ENCODE peak calls at places on chromosome 7, in six cellular contexts. One of them, this sample, is unnamed.
A peak's percentile ranks its signal among the peaks of the same experiment; 100 is the strongest.

GRCh38 chr7:115975766-115976165 is 54.8 kb downstream of the TFEC start:
- DNase-seq in tibial artery: no peak
- DNase-seq in dorsolateral prefrontal cortex: no peak
- DNase-seq in GM23248: no peak
- DNase-seq in brain microvascular endothelial cell: no peak
- DNase-seq in CD4-positive, alpha-beta T cell: no peak
- DNase-seq in this sample: no peak

GRCh38 chr7:2585446-2585845 is 26.7 kb downstream of the IQCE start:
- DNase-seq in tibial artery: no peak
- DNase-seq in brain microvascular endothelial cell: no peak
- DNase-seq in GM23248: no peak
- DNase-seq in CD4-positive, alpha-beta T cell: no peak
- DNase-seq in dorsolateral prefrontal cortex: no peak
- DNase-seq in this sample: no peak

GRCh38 chr7:48390381-48391327 is 219.4 kb downstream of the ABCA13 start:
- DNase-seq in dorsolateral prefrontal cortex: no peak
- DNase-seq in GM23248: no peak
- DNase-seq in tibial artery: peak; percentile 72
- DNase-seq in brain microvascular endothelial cell: no peak
- DNase-seq in CD4-positive, alpha-beta T cell: no peak
- DNase-seq in this sample: no peak

GRCh38 chr7:80847027-80847426 is 71.8 kb downstream of the SEMA3C start:
- DNase-seq in brain microvascular endothelial cell: no peak
- DNase-seq in GM23248: peak; percentile 41
- DNase-seq in dorsolateral prefrontal cortex: no peak
- DNase-seq in CD4-positive, alpha-beta T cell: no peak
- DNase-seq in tibial artery: no peak
- DNase-seq in this sample: no peak

GRCh38 chr7:101093907-101094306 is 8.6 kb downstream of the TRIM56 start:
- DNase-seq in CD4-positive, alpha-beta T cell: no peak
- DNase-seq in dorsolateral prefrontal cortex: no peak
- DNase-seq in GM23248: peak; percentile 90
- DNase-seq in brain microvascular endothelial cell: peak; percentile 64
- DNase-seq in tibial artery: no peak
- DNase-seq in this sample: no peak

GRCh38 chr7:134031835-134032617 is 95.1 kb upstream of the LRGUK start:
- DNase-seq in brain microvascular endothelial cell: no peak
- DNase-seq in GM23248: no peak
- DNase-seq in tibial artery: no peak
- DNase-seq in dorsolateral prefrontal cortex: no peak
- DNase-seq in CD4-positive, alpha-beta T cell: no peak
- DNase-seq in this sample: no peak

GRCh38 chr7:47846117-47846836 is 102.0 kb downstream of the PKD1L1 start:
- DNase-seq in dorsolateral prefrontal cortex: no peak
- DNase-seq in CD4-positive, alpha-beta T cell: no peak
- DNase-seq in GM23248: peak; percentile 57
- DNase-seq in tibial artery: no peak
- DNase-seq in brain microvascular endothelial cell: peak; percentile 22
- DNase-seq in this sample: no peak

GRCh38 chr7:70774895-70775527 is 356.9 kb upstream of the GALNT17 start:
- DNase-seq in tibial artery: no peak
- DNase-seq in brain microvascular endothelial cell: no peak
- DNase-seq in dorsolateral prefrontal cortex: no peak
- DNase-seq in GM23248: no peak
- DNase-seq in CD4-positive, alpha-beta T cell: no peak
- DNase-seq in this sample: no peak

GRCh38 chr7:27088002-27088931 is 7.5 kb downstream of the HOXA1 start:
- DNase-seq in CD4-positive, alpha-beta T cell: no peak
- DNase-seq in GM23248: peak; percentile 15
- DNase-seq in brain microvascular endothelial cell: no peak
- DNase-seq in tibial artery: no peak
- DNase-seq in dorsolateral prefrontal cortex: no peak
- DNase-seq in this sample: no peak

GRCh38 chr7:74030861-74031260 is 2.9 kb downstream of the ELN start:
- DNase-seq in brain microvascular endothelial cell: no peak
- DNase-seq in tibial artery: no peak
- DNase-seq in dorsolateral prefrontal cortex: no peak
- DNase-seq in CD4-positive, alpha-beta T cell: no peak
- DNase-seq in GM23248: no peak
- DNase-seq in this sample: no peak

GRCh38 chr7:27207348-27207985 is 7.6 kb upstream of the HOXA13 start:
- DNase-seq in CD4-positive, alpha-beta T cell: no peak
- DNase-seq in brain microvascular endothelial cell: no peak
- DNase-seq in dorsolateral prefrontal cortex: no peak
- DNase-seq in tibial artery: no peak
- DNase-seq in GM23248: no peak
- DNase-seq in this sample: no peak

GRCh38 chr7:43873300-43873699 is 4.0 kb upstream of the MRPS24 start:
- DNase-seq in brain microvascular endothelial cell: peak; percentile 43
- DNase-seq in tibial artery: peak; percentile 84
- DNase-seq in CD4-positive, alpha-beta T cell: no peak
- DNase-seq in GM23248: peak; percentile 96
- DNase-seq in dorsolateral prefrontal cortex: no peak
- DNase-seq in this sample: no peak

GRCh38 chr7:73980206-73980605 is 47.8 kb upstream of the ELN start:
- DNase-seq in brain microvascular endothelial cell: no peak
- DNase-seq in tibial artery: peak; percentile 11
- DNase-seq in dorsolateral prefrontal cortex: no peak
- DNase-seq in CD4-positive, alpha-beta T cell: no peak
- DNase-seq in GM23248: no peak
- DNase-seq in this sample: no peak

GRCh38 chr7:75716992-75717626 is 21.6 kb downstream of the HIP1 start:
- DNase-seq in CD4-positive, alpha-beta T cell: no peak
- DNase-seq in dorsolateral prefrontal cortex: no peak
- DNase-seq in tibial artery: no peak
- DNase-seq in GM23248: peak; percentile 84
- DNase-seq in brain microvascular endothelial cell: peak; percentile 42
- DNase-seq in this sample: no peak

GRCh38 chr7:111392976-111393762 is 169.1 kb downstream of the IMMP2L start:
- DNase-seq in tibial artery: no peak
- DNase-seq in brain microvascular endothelial cell: no peak
- DNase-seq in dorsolateral prefrontal cortex: no peak
- DNase-seq in CD4-positive, alpha-beta T cell: no peak
- DNase-seq in GM23248: peak; percentile 7
- DNase-seq in this sample: no peak

GRCh38 chr7:63071396-63071795 is 927.3 kb upstream of the ZNF722 start:
- DNase-seq in brain microvascular endothelial cell: no peak
- DNase-seq in CD4-positive, alpha-beta T cell: no peak
- DNase-seq in dorsolateral prefrontal cortex: no peak
- DNase-seq in GM23248: no peak
- DNase-seq in tibial artery: no peak
- DNase-seq in this sample: no peak

GRCh38 chr7:9657257-9657656 is 1223.8 kb downstream of the NXPH1 start:
- DNase-seq in brain microvascular endothelial cell: no peak
- DNase-seq in CD4-positive, alpha-beta T cell: no peak
- DNase-seq in GM23248: no peak
- DNase-seq in tibial artery: no peak
- DNase-seq in dorsolateral prefrontal cortex: no peak
- DNase-seq in this sample: no peak

GRCh38 chr7:133575726-133576125 is 322.8 kb downstream of the EXOC4 start:
- DNase-seq in GM23248: peak; percentile 21
- DNase-seq in tibial artery: no peak
- DNase-seq in dorsolateral prefrontal cortex: no peak
- DNase-seq in brain microvascular endothelial cell: no peak
- DNase-seq in CD4-positive, alpha-beta T cell: no peak
- DNase-seq in this sample: no peak

GRCh38 chr7:106504620-106505019 is 156.3 kb downstream of the CCDC71L start:
- DNase-seq in GM23248: no peak
- DNase-seq in tibial artery: no peak
- DNase-seq in CD4-positive, alpha-beta T cell: no peak
- DNase-seq in brain microvascular endothelial cell: peak; percentile 31
- DNase-seq in dorsolateral prefrontal cortex: no peak
- DNase-seq in this sample: no peak

GRCh38 chr7:133824123-133824522 is 303.0 kb upstream of the LRGUK start:
- DNase-seq in CD4-positive, alpha-beta T cell: no peak
- DNase-seq in tibial artery: no peak
- DNase-seq in brain microvascular endothelial cell: no peak
- DNase-seq in GM23248: no peak
- DNase-seq in dorsolateral prefrontal cortex: no peak
- DNase-seq in this sample: no peak

GRCh38 chr7:155258233-155258575 is 39.5 kb upstream of the INSIG1 start:
- DNase-seq in CD4-positive, alpha-beta T cell: no peak
- DNase-seq in brain microvascular endothelial cell: peak; percentile 84
- DNase-seq in tibial artery: peak; percentile 75
- DNase-seq in dorsolateral prefrontal cortex: no peak
- DNase-seq in GM23248: peak; percentile 97
- DNase-seq in this sample: no peak

GRCh38 chr7:141742229-141742628 is 4.1 kb downstream of the SSBP1 start:
- DNase-seq in CD4-positive, alpha-beta T cell: no peak
- DNase-seq in tibial artery: no peak
- DNase-seq in GM23248: no peak
- DNase-seq in brain microvascular endothelial cell: peak; percentile 27
- DNase-seq in dorsolateral prefrontal cortex: no peak
- DNase-seq in this sample: no peak

GRCh38 chr7:133652547-133652946 is 399.7 kb downstream of the EXOC4 start:
- DNase-seq in GM23248: no peak
- DNase-seq in tibial artery: no peak
- DNase-seq in brain microvascular endothelial cell: no peak
- DNase-seq in dorsolateral prefrontal cortex: no peak
- DNase-seq in CD4-positive, alpha-beta T cell: no peak
- DNase-seq in this sample: no peak

GRCh38 chr7:32257632-32258031 is 187.4 kb upstream of the PDE1C start:
- DNase-seq in tibial artery: no peak
- DNase-seq in GM23248: no peak
- DNase-seq in CD4-positive, alpha-beta T cell: no peak
- DNase-seq in brain microvascular endothelial cell: no peak
- DNase-seq in dorsolateral prefrontal cortex: no peak
- DNase-seq in this sample: no peak

GRCh38 chr7:55973747-55974250 is 9.4 kb downstream of the NIPSNAP2 start:
- DNase-seq in CD4-positive, alpha-beta T cell: no peak
- DNase-seq in brain microvascular endothelial cell: no peak
- DNase-seq in GM23248: no peak
- DNase-seq in dorsolateral prefrontal cortex: no peak
- DNase-seq in tibial artery: no peak
- DNase-seq in this sample: no peak

GRCh38 chr7:16616542-16616941 is 29.0 kb downstream of the ANKMY2 start:
- DNase-seq in brain microvascular endothelial cell: no peak
- DNase-seq in GM23248: no peak
- DNase-seq in CD4-positive, alpha-beta T cell: no peak
- DNase-seq in dorsolateral prefrontal cortex: no peak
- DNase-seq in tibial artery: no peak
- DNase-seq in this sample: no peak

GRCh38 chr7:46879783-46880182 is 702.1 kb downstream of the TNS3 start:
- DNase-seq in tibial artery: no peak
- DNase-seq in brain microvascular endothelial cell: peak; percentile 22
- DNase-seq in CD4-positive, alpha-beta T cell: no peak
- DNase-seq in dorsolateral prefrontal cortex: no peak
- DNase-seq in GM23248: no peak
- DNase-seq in this sample: no peak

GRCh38 chr7:117012284-117013174 is 59.2 kb downstream of the ST7 start:
- DNase-seq in CD4-positive, alpha-beta T cell: no peak
- DNase-seq in dorsolateral prefrontal cortex: no peak
- DNase-seq in tibial artery: no peak
- DNase-seq in brain microvascular endothelial cell: peak; percentile 51
- DNase-seq in GM23248: peak; percentile 68
- DNase-seq in this sample: no peak

GRCh38 chr7:24158976-24159375 is 125.0 kb upstream of the NPY start:
- DNase-seq in tibial artery: no peak
- DNase-seq in brain microvascular endothelial cell: no peak
- DNase-seq in CD4-positive, alpha-beta T cell: no peak
- DNase-seq in dorsolateral prefrontal cortex: no peak
- DNase-seq in GM23248: peak; percentile 59
- DNase-seq in this sample: no peak

GRCh38 chr7:43856996-43857395 is 12.3 kb downstream of the MRPS24 start:
- DNase-seq in GM23248: peak; percentile 39
- DNase-seq in brain microvascular endothelial cell: peak; percentile 9
- DNase-seq in tibial artery: no peak
- DNase-seq in dorsolateral prefrontal cortex: no peak
- DNase-seq in CD4-positive, alpha-beta T cell: no peak
- DNase-seq in this sample: no peak

GRCh38 chr7:98875501-98875900 is 2.8 kb upstream of the TRRAP start:
- DNase-seq in GM23248: no peak
- DNase-seq in tibial artery: no peak
- DNase-seq in dorsolateral prefrontal cortex: no peak
- DNase-seq in CD4-positive, alpha-beta T cell: no peak
- DNase-seq in brain microvascular endothelial cell: no peak
- DNase-seq in this sample: no peak

GRCh38 chr7:94410471-94411466 is 16.1 kb downstream of the COL1A2 start:
- DNase-seq in dorsolateral prefrontal cortex: no peak
- DNase-seq in GM23248: peak; percentile 54
- DNase-seq in brain microvascular endothelial cell: no peak
- DNase-seq in tibial artery: no peak
- DNase-seq in CD4-positive, alpha-beta T cell: no peak
- DNase-seq in this sample: no peak
- H3K27ac ChIP-seq in dorsolateral prefrontal cortex: no peak overlapping the region
- H3K27ac ChIP-seq in GM23248: peak overlapping the region; percentile 100
- H3K27ac ChIP-seq in brain microvascular endothelial cell: no peak overlapping the region
- H3K27ac ChIP-seq in tibial artery: peak overlapping the region; percentile 53
- H3K27ac ChIP-seq in CD4-positive, alpha-beta T cell: no peak overlapping the region
- H3K27ac ChIP-seq in this sample: no peak overlapping the region

GRCh38 chr7:66927348-66927948 is 6.4 kb downstream of the TMEM248 start:
- DNase-seq in CD4-positive, alpha-beta T cell: no peak
- DNase-seq in brain microvascular endothelial cell: no peak
- DNase-seq in dorsolateral prefrontal cortex: no peak
- DNase-seq in tibial artery: no peak
- DNase-seq in GM23248: peak; percentile 23
- DNase-seq in this sample: no peak

GRCh38 chr7:66928388-66928787 is 7.4 kb downstream of the TMEM248 start:
- DNase-seq in tibial artery: no peak
- DNase-seq in CD4-positive, alpha-beta T cell: no peak
- DNase-seq in GM23248: no peak
- DNase-seq in brain microvascular endothelial cell: no peak
- DNase-seq in dorsolateral prefrontal cortex: no peak
- DNase-seq in this sample: no peak

GRCh38 chr7:66929935-66930334 is 8.9 kb downstream of the TMEM248 start:
- DNase-seq in GM23248: no peak
- DNase-seq in CD4-positive, alpha-beta T cell: no peak
- DNase-seq in tibial artery: no peak
- DNase-seq in brain microvascular endothelial cell: no peak
- DNase-seq in dorsolateral prefrontal cortex: no peak
- DNase-seq in this sample: no peak

GRCh38 chr7:66930341-66930740 is 9.3 kb downstream of the TMEM248 start:
- DNase-seq in dorsolateral prefrontal cortex: no peak
- DNase-seq in CD4-positive, alpha-beta T cell: no peak
- DNase-seq in brain microvascular endothelial cell: peak; percentile 36
- DNase-seq in GM23248: peak; percentile 28
- DNase-seq in tibial artery: no peak
- DNase-seq in this sample: no peak

GRCh38 chr7:66929170-66929569 is 8.1 kb downstream of the TMEM248 start:
- DNase-seq in dorsolateral prefrontal cortex: no peak
- DNase-seq in GM23248: no peak
- DNase-seq in CD4-positive, alpha-beta T cell: no peak
- DNase-seq in tibial artery: no peak
- DNase-seq in brain microvascular endothelial cell: no peak
- DNase-seq in this sample: no peak
- H3K27ac ChIP-seq in dorsolateral prefrontal cortex: no peak overlapping the region
- H3K27ac ChIP-seq in GM23248: no peak overlapping the region
- H3K27ac ChIP-seq in CD4-positive, alpha-beta T cell: no peak overlapping the region
- H3K27ac ChIP-seq in tibial artery: no peak overlapping the region
- H3K27ac ChIP-seq in brain microvascular endothelial cell: no peak overlapping the region
- H3K27ac ChIP-seq in this sample: no peak overlapping the region

GRCh38 chr7:129742267-129742666 is 130.7 kb downstream of the NRF1 start:
- DNase-seq in brain microvascular endothelial cell: no peak
- DNase-seq in CD4-positive, alpha-beta T cell: no peak
- DNase-seq in GM23248: no peak
- DNase-seq in dorsolateral prefrontal cortex: no peak
- DNase-seq in tibial artery: no peak
- DNase-seq in this sample: no peak
- H3K27ac ChIP-seq in brain microvascular endothelial cell: no peak overlapping the region
- H3K27ac ChIP-seq in CD4-positive, alpha-beta T cell: no peak overlapping the region
- H3K27ac ChIP-seq in GM23248: no peak overlapping the region
- H3K27ac ChIP-seq in dorsolateral prefrontal cortex: no peak overlapping the region
- H3K27ac ChIP-seq in tibial artery: no peak overlapping the region
- H3K27ac ChIP-seq in this sample: no peak overlapping the region

GRCh38 chr7:5428470-5429252 is 5.0 kb upstream of the TNRC18 start:
- DNase-seq in CD4-positive, alpha-beta T cell: no peak
- DNase-seq in brain microvascular endothelial cell: peak; percentile 85
- DNase-seq in tibial artery: peak; percentile 82
- DNase-seq in dorsolateral prefrontal cortex: peak; percentile 70
- DNase-seq in GM23248: peak; percentile 96
- DNase-seq in this sample: peak; percentile 62
- H3K27ac ChIP-seq in CD4-positive, alpha-beta T cell: no peak overlapping the region
- H3K27ac ChIP-seq in brain microvascular endothelial cell: peak overlapping the region; percentile 95
- H3K27ac ChIP-seq in tibial artery: peak overlapping the region; percentile 99
- H3K27ac ChIP-seq in dorsolateral prefrontal cortex: peak overlapping the region; percentile 100
- H3K27ac ChIP-seq in GM23248: peak overlapping the region; percentile 98
- H3K27ac ChIP-seq in this sample: peak overlapping the region; percentile 99

This sample was measured in caudate nucleus.